ENCODE peak calls at places on chromosome 6, in ten cellular contexts. P is cardiac muscle cell, X is adrenal gland, Y is fibroblast of pulmonary artery, B is lower lobe of right lung, O is GM23338, W is mucosa of descending colon, M is body of pancreas, S is astrocyte of the spinal cord, Q is WERI-Rb-1. K is an unnamed sample.

GRCh38 chr6:158194487-158195280 is 26.5 kb downstream of the GTF2H5 start:
- DNase-seq in P (no peak), X (no peak), Y (no peak), B (no peak), O (peak), W (no peak), M (no peak), S (no peak), Q (no peak), K (no peak)

GRCh38 chr6:145069966-145070365 is 665.4 kb downstream of the EPM2A start:
- DNase-seq in P (no peak), X (no peak), Y (no peak), B (no peak), O (no peak), W (no peak), M (no peak), S (peak), Q (no peak), K (peak)

GRCh38 chr6:150528648-150529285 is 70.9 kb upstream of the PLEKHG1 start:
- DNase-seq in P (peak), X (peak), Y (peak), B (no peak), O (peak), W (peak), M (no peak), S (peak), Q (no peak), K (peak)

GRCh38 chr6:35977308-35977707 is 47.1 kb downstream of the SLC26A8 start:
- DNase-seq in P (no peak), X (no peak), Y (no peak), B (no peak), O (no peak), W (no peak), M (no peak), S (no peak), Q (no peak), K (no peak)

GRCh38 chr6:40477246-40478126 is 109.7 kb downstream of the LRFN2 start:
- DNase-seq in P (no peak), X (no peak), Y (no peak), B (no peak), O (peak), W (no peak), M (no peak), S (no peak), Q (peak), K (no peak)

GRCh38 chr6:751765-752164 is 58.8 kb upstream of the EXOC2 start:
- DNase-seq in P (no peak), X (no peak), Y (no peak), B (no peak), O (no peak), W (no peak), M (no peak), S (no peak), Q (no peak), K (no peak)

GRCh38 chr6:36912583-36912982 is 26.8 kb downstream of the C6orf89 start:
- DNase-seq in P (peak), X (no peak), Y (peak), B (no peak), O (no peak), W (no peak), M (no peak), S (peak), Q (peak), K (peak)

GRCh38 chr6:132614554-132614953 is 9.5 kb downstream of the TAAR2 start:
- DNase-seq in P (no peak), X (no peak), Y (no peak), B (no peak), O (no peak), W (no peak), M (no peak), S (no peak), Q (no peak), K (no peak)

GRCh38 chr6:2047855-2048254 is 197.6 kb downstream of the GMDS start:
- DNase-seq in P (peak), X (no peak), Y (peak), B (no peak), O (no peak), W (no peak), M (no peak), S (no peak), Q (no peak), K (no peak)

GRCh38 chr6:52049252-52050050 is 38.0 kb downstream of the PKHD1 start:
- DNase-seq in P (peak), X (no peak), Y (peak), B (no peak), O (peak), W (no peak), M (no peak), S (peak), Q (no peak), K (peak)

GRCh38 chr6:113184736-113185135 is 672.4 kb upstream of the MARCKS start:
- DNase-seq in P (peak), X (no peak), Y (peak), B (no peak), O (no peak), W (no peak), M (peak), S (no peak), Q (no peak), K (peak)

GRCh38 chr6:125188594-125189203 is 35.1 kb downstream of the TPD52L1 start:
- DNase-seq in P (no peak), X (no peak), Y (no peak), B (no peak), O (no peak), W (no peak), M (no peak), S (no peak), Q (no peak), K (no peak)

GRCh38 chr6:47680056-47680455 is 18.3 kb upstream of the ADGRF4 start:
- DNase-seq in P (no peak), X (no peak), Y (no peak), B (no peak), O (no peak), W (no peak), M (no peak), S (no peak), Q (no peak), K (no peak)

GRCh38 chr6:150250826-150251225 is 108.0 kb downstream of the PPP1R14C start:
- DNase-seq in P (peak), X (no peak), Y (peak), B (no peak), O (peak), W (no peak), M (no peak), S (peak), Q (no peak), K (peak)

GRCh38 chr6:37283786-37284185 is 25.8 kb upstream of the TMEM217 start:
- DNase-seq in P (peak), X (peak), Y (peak), B (no peak), O (no peak), W (peak), M (peak), S (no peak), Q (no peak), K (peak)

GRCh38 chr6:13924949-13925881 is at the start of gene RNF182:
- DNase-seq in P (no peak), X (no peak), Y (no peak), B (no peak), O (peak), W (no peak), M (no peak), S (no peak), Q (no peak), K (peak)

GRCh38 chr6:159084493-159085091 is 39.8 kb upstream of the TAGAP start:
- DNase-seq in P (peak), X (no peak), Y (peak), B (no peak), O (no peak), W (no peak), M (no peak), S (peak), Q (no peak), K (peak)

GRCh38 chr6:89145962-89146747 is at the start of gene PM20D2:
- DNase-seq in P (peak), X (peak), Y (peak), B (peak), O (peak), W (peak), M (peak), S (peak), Q (peak), K (peak)

GRCh38 chr6:99348220-99348822 is 1.2 kb downstream of the FAXC start:
- DNase-seq in P (no peak), X (no peak), Y (no peak), B (no peak), O (no peak), W (no peak), M (no peak), S (no peak), Q (no peak), K (no peak)

GRCh38 chr6:140317957-140318356 is 943.5 kb upstream of the CITED2 start:
- DNase-seq in P (no peak), X (no peak), Y (no peak), B (no peak), O (no peak), W (no peak), M (no peak), S (no peak), Q (no peak), K (no peak)

GRCh38 chr6:73579851-73580246 is 59.0 kb upstream of the EEF1A1 start:
- DNase-seq in P (peak), X (peak), Y (peak), B (no peak), O (peak), W (no peak), M (no peak), S (peak), Q (no peak), K (peak)

GRCh38 chr6:138036955-138037592 is 70.1 kb downstream of the PERP start:
- DNase-seq in P (no peak), X (no peak), Y (no peak), B (no peak), O (no peak), W (no peak), M (no peak), S (peak), Q (no peak), K (peak)

GRCh38 chr6:47027315-47027714 is 14.8 kb downstream of the ADGRF1 start:
- DNase-seq in P (no peak), X (no peak), Y (no peak), B (no peak), O (no peak), W (no peak), M (no peak), S (no peak), Q (no peak), K (no peak)

GRCh38 chr6:127466416-127466815 is 7.2 kb upstream of the KIAA0408 start:
- DNase-seq in P (no peak), X (no peak), Y (no peak), B (no peak), O (no peak), W (no peak), M (no peak), S (no peak), Q (no peak), K (no peak)

GRCh38 chr6:3296113-3296512 is 37.4 kb downstream of the PSMG4 start:
- DNase-seq in P (no peak), X (peak), Y (no peak), B (no peak), O (no peak), W (no peak), M (no peak), S (no peak), Q (peak), K (no peak)

GRCh38 chr6:21067521-21067920 is 526.0 kb upstream of the SOX4 start:
- DNase-seq in P (peak), X (no peak), Y (no peak), B (no peak), O (no peak), W (no peak), M (no peak), S (no peak), Q (no peak), K (no peak)

GRCh38 chr6:33995873-33996475 is 149.9 kb downstream of the GRM4 start:
- DNase-seq in P (no peak), X (no peak), Y (no peak), B (no peak), O (no peak), W (no peak), M (no peak), S (no peak), Q (peak), K (peak)

GRCh38 chr6:151393410-151393809 is 2.1 kb upstream of the ZBTB2 start:
- DNase-seq in P (no peak), X (no peak), Y (no peak), B (no peak), O (no peak), W (no peak), M (no peak), S (no peak), Q (no peak), K (no peak)

GRCh38 chr6:15855311-15855710 is 192.5 kb upstream of the DTNBP1 start:
- DNase-seq in P (no peak), X (no peak), Y (no peak), B (no peak), O (peak), W (no peak), M (no peak), S (no peak), Q (no peak), K (no peak)

GRCh38 chr6:139570166-139570565 is 195.7 kb upstream of the CITED2 start:
- DNase-seq in P (no peak), X (no peak), Y (no peak), B (no peak), O (no peak), W (no peak), M (no peak), S (no peak), Q (no peak), K (no peak)

GRCh38 chr6:5753187-5753586 is 253.5 kb downstream of the NRN1 start:
- DNase-seq in P (no peak), X (no peak), Y (no peak), B (no peak), O (no peak), W (no peak), M (no peak), S (no peak), Q (no peak), K (no peak)

GRCh38 chr6:39197521-39198500 is 31.5 kb downstream of the KCNK5 start:
- DNase-seq in P (no peak), X (no peak), Y (no peak), B (no peak), O (no peak), W (no peak), M (no peak), S (no peak), Q (no peak), K (no peak)

DNA sequence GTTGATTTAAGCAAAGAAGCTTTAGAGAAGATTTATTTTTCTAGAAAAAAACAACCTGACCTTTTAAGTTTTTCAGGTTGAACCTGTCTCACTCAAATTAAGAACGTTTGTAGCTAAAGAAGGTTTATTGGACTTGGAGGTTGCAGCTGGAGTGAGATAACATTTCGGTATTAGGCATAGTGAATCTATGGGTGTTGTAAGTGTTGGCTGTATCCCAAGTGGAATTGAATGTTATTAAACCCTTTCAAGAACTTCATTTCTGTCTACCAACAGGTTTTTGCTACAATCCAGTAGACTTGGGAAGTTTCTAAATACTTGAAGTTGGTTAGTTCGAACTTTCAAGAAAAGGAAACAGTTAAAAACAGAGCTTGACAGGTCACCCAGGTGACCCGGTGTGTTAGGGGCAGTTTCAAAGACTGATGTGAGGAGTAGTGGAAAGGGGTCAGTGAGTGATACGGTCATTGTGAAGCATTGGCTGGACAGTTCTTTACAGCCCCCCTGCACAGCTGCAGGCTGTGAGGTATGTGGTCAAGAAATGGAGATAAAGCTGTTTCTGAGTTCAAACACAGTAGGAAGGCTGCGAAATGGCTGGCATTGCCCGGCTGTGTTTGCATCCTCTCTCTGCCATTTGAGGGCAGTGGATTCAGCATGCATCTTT is 2.5 kb upstream of the TBCC start:
- DNase-seq in P (peak), X (no peak), Y (peak), B (no peak), O (no peak), W (no peak), M (no peak), S (no peak), Q (no peak), K (peak)
- H3K4me3 ChIP-seq in P (no peak), X (no peak), Y (no peak), B (peak), O (peak), W (no peak), M (no peak), S (no peak), Q (no peak), K (no peak)

DNA sequence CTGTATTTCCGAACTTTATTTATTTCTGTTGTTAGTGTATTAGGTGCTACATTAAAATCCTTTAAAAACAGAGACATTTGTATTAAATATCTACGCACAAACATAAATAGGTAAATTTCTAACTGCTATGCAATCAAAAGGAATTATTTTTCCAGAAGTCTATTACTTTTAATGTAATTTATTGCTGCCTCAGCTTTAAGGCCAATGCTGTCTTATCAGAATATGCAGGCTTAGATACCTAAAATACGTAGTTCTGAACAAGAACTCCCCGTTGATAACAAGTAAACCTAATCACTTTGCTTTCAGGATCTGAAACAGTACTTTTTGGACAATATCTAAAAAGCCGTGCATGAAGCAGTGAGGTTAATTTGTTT is 33.3 kb upstream of the TCF21 start:
- DNase-seq in P (no peak), X (no peak), Y (no peak), B (no peak), O (no peak), W (no peak), M (no peak), S (peak), Q (no peak), K (no peak)
- H3K4me3 ChIP-seq in P (no peak), X (no peak), Y (no peak), B (no peak), O (peak), W (no peak), M (no peak), S (no peak), Q (no peak), K (no peak)

GRCh38 chr6:148345578-148345977 is 2.9 kb downstream of the SASH1 start:
- DNase-seq in P (no peak), X (no peak), Y (no peak), B (no peak), O (no peak), W (no peak), M (no peak), S (no peak), Q (no peak), K (no peak)

GRCh38 chr6:148343383-148343782 is 745 bp downstream of the SASH1 start:
- DNase-seq in P (peak), X (no peak), Y (no peak), B (no peak), O (no peak), W (no peak), M (no peak), S (no peak), Q (no peak), K (peak)

GRCh38 chr6:148347076-148348054 is 4.7 kb downstream of the SASH1 start:
- DNase-seq in P (no peak), X (no peak), Y (no peak), B (no peak), O (peak), W (no peak), M (no peak), S (no peak), Q (no peak), K (no peak)

GRCh38 chr6:148343028-148343374 is 363 bp downstream of the SASH1 start:
- DNase-seq in P (no peak), X (peak), Y (no peak), B (no peak), O (peak), W (peak), M (peak), S (no peak), Q (peak), K (no peak)

DNA sequence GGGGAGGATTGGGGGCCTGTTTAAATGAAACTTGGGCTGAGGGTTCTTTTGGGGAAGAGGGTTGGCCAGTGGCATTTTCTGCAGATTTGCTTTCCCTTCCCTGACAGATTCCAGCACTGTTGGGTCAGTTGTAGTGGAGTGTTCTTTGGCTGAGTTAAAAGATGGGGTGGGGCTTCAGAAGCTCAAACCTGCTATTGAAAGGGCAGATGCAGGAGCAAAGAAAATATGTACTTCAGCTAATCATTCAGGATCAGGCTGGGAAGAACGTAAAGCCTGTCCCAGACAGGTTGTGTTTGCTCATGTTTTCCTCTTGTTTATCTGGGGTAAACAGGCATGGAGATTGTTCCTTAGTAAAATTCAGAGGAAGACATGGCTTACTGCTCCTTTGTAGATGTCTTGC is 2.5 kb downstream of the SASH1 start:
- DNase-seq in P (no peak), X (no peak), Y (no peak), B (no peak), O (no peak), W (no peak), M (no peak), S (no peak), Q (no peak), K (no peak)
- H3K4me3 ChIP-seq in P (no peak), X (no peak), Y (no peak), B (no peak), O (peak), W (no peak), M (no peak), S (no peak), Q (no peak), K (no peak)

GRCh38 chr6:80319286-80319685 is 212.8 kb downstream of the BCKDHB start:
- DNase-seq in P (peak), X (no peak), Y (peak), B (no peak), O (no peak), W (no peak), M (no peak), S (no peak), Q (no peak), K (peak)
- H3K4me3 ChIP-seq in P (no peak), X (no peak), Y (no peak), B (no peak), O (no peak), W (no peak), M (no peak), S (no peak), Q (no peak), K (no peak)